ENCODE peak calls at places on chromosomes 6 and 20, in four cellular contexts. J is K562, F is GM12878, Z is HepG2. A is an unnamed sample.

GRCh38 chr6:85672623-85673022 is 29.9 kb upstream of the SYNCRIP start:
- DNase-seq in J (peak; percentile 24), F (no peak), Z (no peak), A (no peak)

GRCh38 chr6:119428647-119429046 is 79.1 kb upstream of the MAN1A1 start:
- DNase-seq in J (peak; percentile 56), F (no peak), Z (no peak), A (no peak)

GRCh38 chr20:62691485-62691884 is 17.2 kb upstream of the NTSR1 start:
- DNase-seq in J (no peak), F (no peak), Z (no peak), A (no peak)

GRCh38 chr6:160424256-160424655 is 76.1 kb downstream of the SLC22A3 start:
- DNase-seq in J (no peak), F (no peak), Z (no peak), A (no peak)

GRCh38 chr6:101818056-101818455 is 424.5 kb downstream of the GRIK2 start:
- DNase-seq in J (no peak), F (no peak), Z (no peak), A (no peak)

GRCh38 chr6:144151010-144151727 is 852 bp downstream of the STX11 start:
- DNase-seq in J (peak; percentile 48), F (peak; percentile 88), Z (no peak), A (no peak)

GRCh38 chr6:83474309-83474708 is 38.0 kb upstream of the PRSS35 start:
- DNase-seq in J (no peak), F (no peak), Z (no peak), A (no peak)

GRCh38 chr20:1945134-1945618 is 48.7 kb downstream of the PDYN start:
- DNase-seq in J (no peak), F (no peak), Z (no peak), A (no peak)

GRCh38 chr6:107740496-107741190 is 83.5 kb downstream of the SCML4 start:
- DNase-seq in J (no peak), F (no peak), Z (no peak), A (no peak)

GRCh38 chr6:38191418-38191817 is 371.9 kb downstream of the ZFAND3 start:
- DNase-seq in J (no peak), F (no peak), Z (no peak), A (no peak)

GRCh38 chr20:64080013-64080812 is at the start of gene OPRL1:
- DNase-seq in J (no peak), F (no peak), Z (no peak), A (no peak)

GRCh38 chr6:128597004-128597403 is 76.6 kb upstream of the PTPRK start:
- DNase-seq in J (no peak), F (no peak), Z (no peak), A (no peak)

GRCh38 chr6:117540670-117541069 is 58.2 kb downstream of the DCBLD1 start:
- DNase-seq in J (no peak), F (no peak), Z (no peak), A (no peak)

GRCh38 chr6:21593927-21594421 is 423 bp downstream of the SOX4 start:
- DNase-seq in J (no peak), F (no peak), Z (peak; percentile 25), A (peak; percentile 41)

GRCh38 chr6:2684766-2685754 is 65.7 kb downstream of the MYLK4 start:
- DNase-seq in J (no peak), F (no peak), Z (peak; percentile 53), A (no peak)

GRCh38 chr6:149963212-149963461 is 606 bp upstream of the ULBP1 start:
- DNase-seq in J (no peak), F (no peak), Z (no peak), A (no peak)

GRCh38 chr6:157428418-157429202 is 47.6 kb downstream of the ZDHHC14 start:
- DNase-seq in J (peak; percentile 62), F (no peak), Z (peak; percentile 73), A (no peak)

GRCh38 chr6:43870660-43871061 is 100.7 kb downstream of the VEGFA start:
- DNase-seq in J (no peak), F (no peak), Z (no peak), A (no peak)

GRCh38 chr20:33677991-33678431 is 3.8 kb upstream of the NECAB3 start:
- DNase-seq in J (peak; percentile 45), F (no peak), Z (no peak), A (no peak)

GRCh38 chr6:39189915-39190544 is 39.2 kb downstream of the KCNK5 start:
- DNase-seq in J (peak; percentile 73), F (no peak), Z (peak; percentile 40), A (peak; percentile 69)

GRCh38 chr6:151242420-151242841 is 2.7 kb downstream of the AKAP12 start:
- DNase-seq in J (no peak), F (no peak), Z (no peak), A (no peak)

GRCh38 chr6:113920663-113921267 is 50.2 kb downstream of the HDAC2 start:
- DNase-seq in J (peak; percentile 88), F (no peak), Z (peak; percentile 6), A (no peak)

GRCh38 chr6:157514659-157515496 is 133.9 kb downstream of the ZDHHC14 start:
- DNase-seq in J (peak; percentile 97), F (no peak), Z (peak; percentile 75), A (no peak)

GRCh38 chr6:87346700-87347099 is 2.1 kb downstream of the C6orf163 start:
- DNase-seq in J (no peak), F (no peak), Z (no peak), A (no peak)

GRCh38 chr6:130617658-130618057 is 209.5 kb upstream of the SMLR1 start:
- DNase-seq in J (no peak), F (no peak), Z (no peak), A (no peak)

GRCh38 chr20:50272413-50273120 is 81.9 kb downstream of the CEBPB start:
- DNase-seq in J (no peak), F (no peak), Z (peak; percentile 89), A (no peak)
- TF ChIP-seq RAD21 in J (no peak), F (no peak), Z (no peak), A (no peak)

DNA sequence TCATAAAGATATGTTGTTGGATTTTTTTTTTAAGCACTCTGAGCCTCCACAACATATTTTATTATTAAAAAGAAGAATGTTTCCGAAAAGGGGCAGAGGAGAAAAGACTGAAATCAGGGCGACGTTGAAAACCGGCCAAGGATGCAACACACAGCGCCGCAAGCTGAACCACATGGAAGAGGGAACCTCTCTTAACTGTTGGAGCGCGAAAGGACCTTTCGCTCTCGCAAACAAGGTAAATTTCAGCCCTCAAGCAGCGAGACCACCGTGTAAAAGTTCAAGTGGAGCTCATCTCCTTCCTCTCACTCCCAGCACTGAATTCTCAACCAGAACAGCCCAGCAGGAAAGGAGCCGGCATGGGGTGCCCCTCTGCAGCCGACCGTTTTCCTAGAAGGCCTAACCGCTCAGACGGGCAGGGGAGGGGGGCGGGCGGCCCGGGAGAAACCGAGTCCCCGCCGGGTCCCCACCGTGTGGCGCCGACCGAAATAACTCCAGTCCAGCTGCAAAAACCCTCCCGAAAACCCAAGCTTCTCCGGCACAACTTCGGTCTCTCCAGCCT is 619 bp downstream of the GPR63 start:
- DNase-seq in J (peak; percentile 47), F (no peak), Z (no peak), A (peak; percentile 76)
- TF ChIP-seq FOXM1 in J (no peak), F (no peak), Z (no peak), A (no peak)

GRCh38 chr20:20390393-20390792 is 22.5 kb downstream of the INSM1 start:
- DNase-seq in J (no peak), F (no peak), Z (no peak), A (no peak)

GRCh38 chr20:20393770-20394169 is 25.9 kb downstream of the INSM1 start:
- DNase-seq in J (no peak), F (no peak), Z (no peak), A (no peak)

GRCh38 chr20:20393207-20393606 is 25.3 kb downstream of the INSM1 start:
- DNase-seq in J (peak; percentile 47), F (no peak), Z (no peak), A (no peak)

GRCh38 chr20:20391115-20391514 is 23.2 kb downstream of the INSM1 start:
- DNase-seq in J (no peak), F (no peak), Z (no peak), A (no peak)

DNA sequence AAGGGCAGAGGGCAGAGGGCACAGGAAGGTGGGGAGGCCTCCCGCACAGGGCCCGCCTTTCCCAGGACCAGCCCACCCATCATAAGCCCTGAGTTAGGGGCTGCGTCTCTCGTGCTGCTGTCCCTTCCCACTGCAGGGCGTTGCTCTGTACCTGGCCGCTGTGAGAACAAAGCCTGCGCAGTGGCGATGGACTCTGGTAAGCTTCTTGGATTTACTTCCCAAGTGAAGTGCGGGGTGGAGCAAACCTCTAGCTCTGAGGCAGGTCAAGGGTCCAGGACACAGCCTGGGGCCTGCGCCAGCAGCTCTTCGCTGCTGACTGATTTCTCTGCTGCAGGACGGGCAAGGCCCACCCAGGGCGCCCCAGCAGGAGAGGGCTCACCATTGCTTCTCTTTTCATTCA is 23.9 kb downstream of the INSM1 start:
- DNase-seq in J (no peak), F (no peak), Z (no peak), A (no peak)
- TF ChIP-seq RAD21 in J (no peak), F (no peak), Z (no peak), A (no peak)

DNA sequence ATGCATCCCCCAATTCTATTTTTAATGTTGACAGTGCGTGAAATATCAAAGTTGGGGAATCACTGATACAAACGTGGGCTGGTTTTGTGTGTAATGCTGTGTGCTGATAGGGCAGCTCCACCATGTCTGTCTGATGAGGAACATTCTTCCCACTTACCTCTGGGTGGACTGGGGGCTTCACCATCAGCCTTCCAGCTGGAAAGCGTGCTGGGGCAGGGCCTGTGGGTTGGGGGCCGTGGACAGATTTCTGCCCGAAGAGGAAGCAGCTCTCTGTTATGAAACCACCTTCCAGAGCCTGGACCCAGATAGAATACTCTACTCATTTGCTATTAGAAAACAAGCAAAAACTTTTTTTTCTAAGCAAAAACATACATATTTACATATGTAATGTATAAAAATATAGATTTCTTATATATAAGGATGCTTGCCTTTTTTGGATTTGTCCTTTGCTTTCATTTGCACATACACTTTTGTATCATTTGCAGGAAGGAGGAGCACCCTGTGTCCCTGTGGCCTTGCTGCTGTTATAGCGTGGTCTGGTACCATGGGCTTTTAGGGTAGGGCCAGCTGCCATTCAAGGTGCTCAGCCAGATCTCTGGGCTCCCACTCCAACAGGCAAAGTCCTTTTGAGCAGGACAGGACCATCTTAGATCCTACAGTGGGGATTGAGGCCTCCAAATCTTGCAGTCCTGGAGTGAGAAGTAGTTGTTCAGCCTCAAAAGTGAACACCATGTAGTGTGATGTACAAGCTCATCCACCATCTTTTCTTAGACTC is 48.1 kb downstream of the DUSP22 start:
- DNase-seq in J (no peak), F (no peak), Z (no peak), A (no peak)
- TF ChIP-seq FOXM1 in J (no peak), F (no peak), Z (no peak), A (no peak)

GRCh38 chr6:169702640-169703246 is 817 bp downstream of the C6orf120 start:
- DNase-seq in J (peak; percentile 60), F (no peak), Z (peak; percentile 36), A (peak; percentile 68)
- TF ChIP-seq RAD21 in J (no peak), F (no peak), Z (no peak), A (no peak)

GRCh38 chr6:26570027-26570809 is 26.5 kb upstream of the ABT1 start:
- DNase-seq in J (peak; percentile 67), F (no peak), Z (no peak), A (no peak)
- TF ChIP-seq FOXM1 in J (no peak), F (no peak), Z (no peak), A (no peak)

GRCh38 chr6:98560418-98560817 is 274.0 kb upstream of the POU3F2 start:
- DNase-seq in J (no peak), F (no peak), Z (no peak), A (no peak)
- TF ChIP-seq RAD21 in J (no peak), F (no peak), Z (no peak), A (no peak)

GRCh38 chr20:17530716-17531536 is at the start of gene BFSP1:
- DNase-seq in J (no peak), F (no peak), Z (peak; percentile 55), A (peak; percentile 84)
- TF ChIP-seq FOXM1 in J (no peak), F (no peak), Z (peak; percentile 0), A (no peak)

GRCh38 chr6:167099707-167100106 is 23.2 kb upstream of the CCR6 start:
- DNase-seq in J (no peak), F (no peak), Z (no peak), A (no peak)
- TF ChIP-seq RAD21 in J (no peak), F (no peak), Z (no peak), A (no peak)

A was measured in SK-N-SH.